ENCODE peak calls at places on chromosomes 5 and 9, in five cellular contexts. One of them, this sample, is unnamed.

GRCh38 chr5:151937851-151938250 is 13.2 kb upstream of the GLRA1 start:
- DNase-seq in naive thymus-derived CD4-positive, alpha-beta T cell: no peak
- DNase-seq in brain microvascular endothelial cell: no peak
- DNase-seq in Peyer's patch: no peak
- DNase-seq in SJSA1: no peak
- DNase-seq in this sample: no peak

GRCh38 chr9:129317179-129318011 is 139.3 kb upstream of the IER5L start:
- DNase-seq in naive thymus-derived CD4-positive, alpha-beta T cell: no peak
- DNase-seq in brain microvascular endothelial cell: peak; percentile 51
- DNase-seq in Peyer's patch: no peak
- DNase-seq in SJSA1: no peak
- DNase-seq in this sample: no peak

GRCh38 chr5:98588225-98588624 is 185.2 kb upstream of the RGMB start:
- DNase-seq in naive thymus-derived CD4-positive, alpha-beta T cell: no peak
- DNase-seq in brain microvascular endothelial cell: no peak
- DNase-seq in Peyer's patch: no peak
- DNase-seq in SJSA1: peak; percentile 75
- DNase-seq in this sample: no peak

GRCh38 chr5:68216737-68217231 is 1.2 kb downstream of the PIK3R1 start:
- DNase-seq in naive thymus-derived CD4-positive, alpha-beta T cell: no peak
- DNase-seq in brain microvascular endothelial cell: peak; percentile 20
- DNase-seq in Peyer's patch: no peak
- DNase-seq in SJSA1: peak; percentile 46
- DNase-seq in this sample: no peak

GRCh38 chr5:83721878-83722779 is 1.5 kb upstream of the HAPLN1 start:
- DNase-seq in naive thymus-derived CD4-positive, alpha-beta T cell: no peak
- DNase-seq in brain microvascular endothelial cell: peak; percentile 79
- DNase-seq in Peyer's patch: no peak
- DNase-seq in SJSA1: peak; percentile 90
- DNase-seq in this sample: no peak

GRCh38 chr5:170642066-170642735 is 138.4 kb downstream of the KCNIP1 start:
- DNase-seq in naive thymus-derived CD4-positive, alpha-beta T cell: no peak
- DNase-seq in brain microvascular endothelial cell: no peak
- DNase-seq in Peyer's patch: no peak
- DNase-seq in SJSA1: no peak
- DNase-seq in this sample: no peak

GRCh38 chr9:36930941-36931340 is 103.1 kb downstream of the PAX5 start:
- DNase-seq in naive thymus-derived CD4-positive, alpha-beta T cell: no peak
- DNase-seq in brain microvascular endothelial cell: no peak
- DNase-seq in Peyer's patch: no peak
- DNase-seq in SJSA1: no peak
- DNase-seq in this sample: no peak

GRCh38 chr5:4700082-4700481 is 440.0 kb upstream of the ADAMTS16 start:
- DNase-seq in naive thymus-derived CD4-positive, alpha-beta T cell: no peak
- DNase-seq in brain microvascular endothelial cell: peak; percentile 18
- DNase-seq in Peyer's patch: no peak
- DNase-seq in SJSA1: peak; percentile 26
- DNase-seq in this sample: no peak

GRCh38 chr9:36204906-36205547 is 14.3 kb downstream of the CLTA start:
- DNase-seq in naive thymus-derived CD4-positive, alpha-beta T cell: no peak
- DNase-seq in brain microvascular endothelial cell: peak; percentile 18
- DNase-seq in Peyer's patch: no peak
- DNase-seq in SJSA1: no peak
- DNase-seq in this sample: no peak

GRCh38 chr5:123440456-123440855 is 17.3 kb upstream of the CEP120 start:
- DNase-seq in naive thymus-derived CD4-positive, alpha-beta T cell: no peak
- DNase-seq in brain microvascular endothelial cell: no peak
- DNase-seq in Peyer's patch: no peak
- DNase-seq in SJSA1: no peak
- DNase-seq in this sample: no peak

GRCh38 chr9:68507098-68507795 is 33.4 kb downstream of the TMEM252 start:
- DNase-seq in naive thymus-derived CD4-positive, alpha-beta T cell: no peak
- DNase-seq in brain microvascular endothelial cell: no peak
- DNase-seq in Peyer's patch: no peak
- DNase-seq in SJSA1: no peak
- DNase-seq in this sample: no peak

GRCh38 chr5:135010502-135011354 is 23.3 kb downstream of the PITX1 start:
- DNase-seq in naive thymus-derived CD4-positive, alpha-beta T cell: no peak
- DNase-seq in brain microvascular endothelial cell: no peak
- DNase-seq in Peyer's patch: no peak
- DNase-seq in SJSA1: no peak
- DNase-seq in this sample: no peak

GRCh38 chr9:69202556-69202955 is 28.5 kb downstream of the TJP2 start:
- DNase-seq in naive thymus-derived CD4-positive, alpha-beta T cell: no peak
- DNase-seq in brain microvascular endothelial cell: no peak
- DNase-seq in Peyer's patch: no peak
- DNase-seq in SJSA1: no peak
- DNase-seq in this sample: no peak

GRCh38 chr9:6549106-6549505 is 96.4 kb downstream of the GLDC start:
- DNase-seq in naive thymus-derived CD4-positive, alpha-beta T cell: no peak
- DNase-seq in brain microvascular endothelial cell: no peak
- DNase-seq in Peyer's patch: no peak
- DNase-seq in SJSA1: no peak
- DNase-seq in this sample: no peak

GRCh38 chr9:125233678-125234077 is 7.5 kb downstream of the HSPA5 start:
- DNase-seq in naive thymus-derived CD4-positive, alpha-beta T cell: no peak
- DNase-seq in brain microvascular endothelial cell: peak; percentile 97
- DNase-seq in Peyer's patch: no peak
- DNase-seq in SJSA1: peak; percentile 82
- DNase-seq in this sample: no peak

GRCh38 chr9:1267581-1267980 is 217.4 kb downstream of the DMRT2 start:
- DNase-seq in naive thymus-derived CD4-positive, alpha-beta T cell: no peak
- DNase-seq in brain microvascular endothelial cell: no peak
- DNase-seq in Peyer's patch: no peak
- DNase-seq in SJSA1: no peak
- DNase-seq in this sample: no peak

GRCh38 chr9:131173995-131174394 is 48.6 kb downstream of the NUP214 start:
- DNase-seq in naive thymus-derived CD4-positive, alpha-beta T cell: no peak
- DNase-seq in brain microvascular endothelial cell: no peak
- DNase-seq in Peyer's patch: no peak
- DNase-seq in SJSA1: no peak
- DNase-seq in this sample: no peak

GRCh38 chr5:179230061-179230461 is 115.2 kb downstream of the ADAMTS2 start:
- DNase-seq in naive thymus-derived CD4-positive, alpha-beta T cell: no peak
- DNase-seq in brain microvascular endothelial cell: no peak
- DNase-seq in Peyer's patch: no peak
- DNase-seq in SJSA1: no peak
- DNase-seq in this sample: no peak

GRCh38 chr5:76391014-76391413 is 12.1 kb upstream of the IQGAP2 start:
- DNase-seq in naive thymus-derived CD4-positive, alpha-beta T cell: peak; percentile 37
- DNase-seq in brain microvascular endothelial cell: no peak
- DNase-seq in Peyer's patch: no peak
- DNase-seq in SJSA1: no peak
- DNase-seq in this sample: no peak

GRCh38 chr5:76386360-76386759 is 16.7 kb upstream of the IQGAP2 start:
- DNase-seq in naive thymus-derived CD4-positive, alpha-beta T cell: no peak
- DNase-seq in brain microvascular endothelial cell: no peak
- DNase-seq in Peyer's patch: no peak
- DNase-seq in SJSA1: no peak
- DNase-seq in this sample: no peak

GRCh38 chr5:76388791-76389512 is 14.1 kb upstream of the IQGAP2 start:
- DNase-seq in naive thymus-derived CD4-positive, alpha-beta T cell: no peak
- DNase-seq in brain microvascular endothelial cell: no peak
- DNase-seq in Peyer's patch: no peak
- DNase-seq in SJSA1: no peak
- DNase-seq in this sample: no peak

GRCh38 chr5:76388236-76388635 is 14.8 kb upstream of the IQGAP2 start:
- DNase-seq in naive thymus-derived CD4-positive, alpha-beta T cell: no peak
- DNase-seq in brain microvascular endothelial cell: no peak
- DNase-seq in Peyer's patch: no peak
- DNase-seq in SJSA1: no peak
- DNase-seq in this sample: no peak

GRCh38 chr5:76389513-76390154 is 13.5 kb upstream of the IQGAP2 start:
- DNase-seq in naive thymus-derived CD4-positive, alpha-beta T cell: no peak
- DNase-seq in brain microvascular endothelial cell: no peak
- DNase-seq in Peyer's patch: no peak
- DNase-seq in SJSA1: no peak
- DNase-seq in this sample: no peak
- H3K27ac ChIP-seq in naive thymus-derived CD4-positive, alpha-beta T cell: no peak overlapping the region
- H3K27ac ChIP-seq in brain microvascular endothelial cell: no peak overlapping the region
- H3K27ac ChIP-seq in Peyer's patch: no peak overlapping the region
- H3K27ac ChIP-seq in SJSA1: no peak overlapping the region
- H3K27ac ChIP-seq in this sample: no peak overlapping the region

GRCh38 chr5:143396353-143396940 is 7.0 kb downstream of the NR3C1 start:
- DNase-seq in naive thymus-derived CD4-positive, alpha-beta T cell: no peak
- DNase-seq in brain microvascular endothelial cell: no peak
- DNase-seq in Peyer's patch: no peak
- DNase-seq in SJSA1: no peak
- DNase-seq in this sample: no peak
- H3K4me3 ChIP-seq in naive thymus-derived CD4-positive, alpha-beta T cell: peak overlapping the region; percentile 78
- H3K4me3 ChIP-seq in brain microvascular endothelial cell: peak overlapping the region; percentile 32
- H3K4me3 ChIP-seq in Peyer's patch: peak overlapping the region; percentile 95
- H3K4me3 ChIP-seq in SJSA1: no peak overlapping the region
- H3K4me3 ChIP-seq in this sample: no peak overlapping the region

GRCh38 chr5:156640751-156641241 is 209.3 kb upstream of the PPP1R2B start:
- DNase-seq in naive thymus-derived CD4-positive, alpha-beta T cell: no peak
- DNase-seq in brain microvascular endothelial cell: no peak
- DNase-seq in Peyer's patch: no peak
- DNase-seq in SJSA1: no peak
- DNase-seq in this sample: no peak
- H3K27ac ChIP-seq in naive thymus-derived CD4-positive, alpha-beta T cell: no peak overlapping the region
- H3K27ac ChIP-seq in brain microvascular endothelial cell: no peak overlapping the region
- H3K27ac ChIP-seq in Peyer's patch: peak overlapping the region; percentile 49
- H3K27ac ChIP-seq in SJSA1: no peak overlapping the region
- H3K27ac ChIP-seq in this sample: no peak overlapping the region

GRCh38 chr9:34380034-34380510 is 3.4 kb upstream of the MYORG start:
- DNase-seq in naive thymus-derived CD4-positive, alpha-beta T cell: peak; percentile 42
- DNase-seq in brain microvascular endothelial cell: no peak
- DNase-seq in Peyer's patch: no peak
- DNase-seq in SJSA1: no peak
- DNase-seq in this sample: no peak

GRCh38 chr9:34378376-34379060 is 1.8 kb upstream of the MYORG start:
- DNase-seq in naive thymus-derived CD4-positive, alpha-beta T cell: no peak
- DNase-seq in brain microvascular endothelial cell: no peak
- DNase-seq in Peyer's patch: no peak
- DNase-seq in SJSA1: no peak
- DNase-seq in this sample: no peak

GRCh38 chr9:34380511-34381315 is 4.0 kb upstream of the MYORG start:
- DNase-seq in naive thymus-derived CD4-positive, alpha-beta T cell: peak; percentile 81
- DNase-seq in brain microvascular endothelial cell: peak; percentile 51
- DNase-seq in Peyer's patch: peak; percentile 75
- DNase-seq in SJSA1: peak; percentile 19
- DNase-seq in this sample: peak; percentile 77

GRCh38 chr9:34381323-34381722 is 4.6 kb upstream of the MYORG start:
- DNase-seq in naive thymus-derived CD4-positive, alpha-beta T cell: peak; percentile 16
- DNase-seq in brain microvascular endothelial cell: no peak
- DNase-seq in Peyer's patch: no peak
- DNase-seq in SJSA1: no peak
- DNase-seq in this sample: peak; percentile 16

GRCh38 chr9:34379334-34380033 is 2.8 kb upstream of the MYORG start:
- DNase-seq in naive thymus-derived CD4-positive, alpha-beta T cell: peak; percentile 94
- DNase-seq in brain microvascular endothelial cell: peak; percentile 79
- DNase-seq in Peyer's patch: peak; percentile 86
- DNase-seq in SJSA1: peak; percentile 28
- DNase-seq in this sample: peak; percentile 89
- H3K4me3 ChIP-seq in naive thymus-derived CD4-positive, alpha-beta T cell: peak overlapping the region; percentile 58
- H3K4me3 ChIP-seq in brain microvascular endothelial cell: peak overlapping the region; percentile 54
- H3K4me3 ChIP-seq in Peyer's patch: peak overlapping the region; percentile 61
- H3K4me3 ChIP-seq in SJSA1: no peak overlapping the region
- H3K4me3 ChIP-seq in this sample: peak overlapping the region; percentile 64

GRCh38 chr5:96455789-96456188 is 22.7 kb upstream of the PCSK1 start:
- DNase-seq in naive thymus-derived CD4-positive, alpha-beta T cell: no peak
- DNase-seq in brain microvascular endothelial cell: no peak
- DNase-seq in Peyer's patch: no peak
- DNase-seq in SJSA1: no peak
- DNase-seq in this sample: no peak

GRCh38 chr5:96463106-96463505 is 30.1 kb upstream of the PCSK1 start:
- DNase-seq in naive thymus-derived CD4-positive, alpha-beta T cell: no peak
- DNase-seq in brain microvascular endothelial cell: no peak
- DNase-seq in Peyer's patch: no peak
- DNase-seq in SJSA1: no peak
- DNase-seq in this sample: no peak

GRCh38 chr5:96459313-96460109 is 26.5 kb upstream of the PCSK1 start:
- DNase-seq in naive thymus-derived CD4-positive, alpha-beta T cell: no peak
- DNase-seq in brain microvascular endothelial cell: no peak
- DNase-seq in Peyer's patch: no peak
- DNase-seq in SJSA1: no peak
- DNase-seq in this sample: no peak
- H3K27ac ChIP-seq in naive thymus-derived CD4-positive, alpha-beta T cell: no peak overlapping the region
- H3K27ac ChIP-seq in brain microvascular endothelial cell: no peak overlapping the region
- H3K27ac ChIP-seq in Peyer's patch: no peak overlapping the region
- H3K27ac ChIP-seq in SJSA1: no peak overlapping the region
- H3K27ac ChIP-seq in this sample: no peak overlapping the region

GRCh38 chr5:111142932-111143331 is 50.8 kb downstream of the WDR36 start:
- DNase-seq in naive thymus-derived CD4-positive, alpha-beta T cell: no peak
- DNase-seq in brain microvascular endothelial cell: no peak
- DNase-seq in Peyer's patch: no peak
- DNase-seq in SJSA1: no peak
- DNase-seq in this sample: no peak

GRCh38 chr5:111146053-111146452 is 53.9 kb downstream of the WDR36 start:
- DNase-seq in naive thymus-derived CD4-positive, alpha-beta T cell: no peak
- DNase-seq in brain microvascular endothelial cell: no peak
- DNase-seq in Peyer's patch: no peak
- DNase-seq in SJSA1: no peak
- DNase-seq in this sample: no peak

GRCh38 chr5:111147502-111147901 is 55.4 kb downstream of the WDR36 start:
- DNase-seq in naive thymus-derived CD4-positive, alpha-beta T cell: no peak
- DNase-seq in brain microvascular endothelial cell: no peak
- DNase-seq in Peyer's patch: no peak
- DNase-seq in SJSA1: no peak
- DNase-seq in this sample: no peak

GRCh38 chr5:111143910-111144309 is 51.8 kb downstream of the WDR36 start:
- DNase-seq in naive thymus-derived CD4-positive, alpha-beta T cell: no peak
- DNase-seq in brain microvascular endothelial cell: peak; percentile 96
- DNase-seq in Peyer's patch: peak; percentile 16
- DNase-seq in SJSA1: peak; percentile 33
- DNase-seq in this sample: no peak

GRCh38 chr5:111144352-111144930 is 52.3 kb downstream of the WDR36 start:
- DNase-seq in naive thymus-derived CD4-positive, alpha-beta T cell: no peak
- DNase-seq in brain microvascular endothelial cell: peak; percentile 40
- DNase-seq in Peyer's patch: no peak
- DNase-seq in SJSA1: no peak
- DNase-seq in this sample: no peak
- H3K4me3 ChIP-seq in naive thymus-derived CD4-positive, alpha-beta T cell: no peak overlapping the region
- H3K4me3 ChIP-seq in brain microvascular endothelial cell: no peak overlapping the region
- H3K4me3 ChIP-seq in Peyer's patch: no peak overlapping the region
- H3K4me3 ChIP-seq in SJSA1: no peak overlapping the region
- H3K4me3 ChIP-seq in this sample: no peak overlapping the region

This sample was measured in CD4-positive, alpha-beta memory T cell.